ENCODE peak calls at places on chromosome 3, in nine cellular contexts. B is activated T-helper 2 cell treated with anti-CD3 and anti-CD28 coated beads, Interferon-gamma antibody, Interleukin-2, Interleukin-4, amounts not matched to agents 10 μg/mL and 5 μg/mL and 100 μg/mL, durations not matched to agents 14 hours and 24 hours and 36 hours; Q is ovary; O is H1; U is GM12865; H is lower leg skin; C is NCI-H1092; N is NCI-H510A; K is tibial nerve. W is an unnamed sample.
A peak's percentile ranks its signal among the peaks of the same experiment; 100 is the strongest.

GRCh38 chr3:194196876-194197275 is 60.9 kb downstream of the HES1 start:
- DNase-seq in B (no peak), Q (no peak), O (no peak), U (no peak), H (no peak), C (no peak), N (no peak), K (no peak), W (no peak)

GRCh38 chr3:48538451-48538850 is 18.2 kb downstream of the PFKFB4 start:
- DNase-seq in B (no peak), Q (no peak), O (no peak), U (no peak), H (no peak), C (no peak), N (no peak), K (no peak), W (no peak)

GRCh38 chr3:53040361-53040820 is 5.5 kb downstream of the SFMBT1 start:
- DNase-seq in B (no peak), Q (no peak), O (no peak), U (no peak), H (no peak), C (no peak), N (no peak), K (no peak), W (no peak)

GRCh38 chr3:16177962-16178627 is 3.6 kb downstream of the GALNT15 start:
- DNase-seq in B (peak; percentile 45), Q (peak; percentile 88), O (peak; percentile 75), U (peak; percentile 69), H (peak; percentile 95), C (no peak), N (no peak), K (peak; percentile 75), W (peak; percentile 72)

GRCh38 chr3:195543642-195544536 is 764 bp upstream of the PPP1R2 start:
- DNase-seq in B (no peak), Q (peak; percentile 27), O (no peak), U (no peak), H (no peak), C (peak; percentile 60), N (no peak), K (no peak), W (peak; percentile 23)

GRCh38 chr3:49255686-49256085 is 21.3 kb downstream of the C3orf62 start:
- DNase-seq in B (no peak), Q (no peak), O (no peak), U (no peak), H (peak; percentile 68), C (no peak), N (no peak), K (no peak), W (no peak)

GRCh38 chr3:67009716-67010115 is 11.6 kb downstream of the KBTBD8 start:
- DNase-seq in B (no peak), Q (no peak), O (no peak), U (no peak), H (no peak), C (no peak), N (no peak), K (no peak), W (no peak)

GRCh38 chr3:84987709-84988504 is 29.1 kb downstream of the CADM2 start:
- DNase-seq in B (no peak), Q (no peak), O (no peak), U (no peak), H (no peak), C (no peak), N (no peak), K (no peak), W (no peak)

GRCh38 chr3:120147072-120147871 is 53.0 kb upstream of the GSK3B start:
- DNase-seq in B (no peak), Q (no peak), O (no peak), U (peak; percentile 60), H (no peak), C (peak; percentile 11), N (peak; percentile 47), K (no peak), W (no peak)

GRCh38 chr3:82376883-82377282 is 615.4 kb upstream of the GBE1 start:
- DNase-seq in B (no peak), Q (no peak), O (no peak), U (peak; percentile 13), H (no peak), C (no peak), N (no peak), K (no peak), W (no peak)

GRCh38 chr3:107710851-107711250 is 188.1 kb downstream of the BBX start:
- DNase-seq in B (no peak), Q (peak; percentile 34), O (no peak), U (no peak), H (no peak), C (no peak), N (no peak), K (no peak), W (peak; percentile 34)

GRCh38 chr3:29333520-29333919 is 52.6 kb downstream of the RBMS3 start:
- DNase-seq in B (no peak), Q (no peak), O (no peak), U (no peak), H (no peak), C (no peak), N (no peak), K (no peak), W (no peak)

GRCh38 chr3:27681249-27681748 is 40.8 kb downstream of the EOMES start:
- DNase-seq in B (no peak), Q (no peak), O (no peak), U (peak; percentile 70), H (no peak), C (no peak), N (peak; percentile 23), K (no peak), W (peak; percentile 38)

GRCh38 chr3:137259709-137260108 is 301.9 kb downstream of the IL20RB start:
- DNase-seq in B (no peak), Q (no peak), O (peak; percentile 13), U (no peak), H (no peak), C (no peak), N (no peak), K (no peak), W (no peak)

GRCh38 chr3:124664804-124665203 is 65.4 kb upstream of the UMPS start:
- DNase-seq in B (no peak), Q (no peak), O (no peak), U (no peak), H (no peak), C (no peak), N (no peak), K (no peak), W (no peak)

GRCh38 chr3:28110884-28111283 is 130.5 kb upstream of the CMC1 start:
- DNase-seq in B (no peak), Q (no peak), O (no peak), U (no peak), H (no peak), C (no peak), N (no peak), K (no peak), W (no peak)

GRCh38 chr3:172606021-172606420 is 82.8 kb upstream of the TNFSF10 start:
- DNase-seq in B (no peak), Q (no peak), O (no peak), U (no peak), H (no peak), C (no peak), N (no peak), K (no peak), W (no peak)

GRCh38 chr3:169777822-169778221 is 4.6 kb downstream of the MYNN start:
- DNase-seq in B (no peak), Q (no peak), O (no peak), U (no peak), H (no peak), C (no peak), N (no peak), K (no peak), W (no peak)

GRCh38 chr3:46628980-46629379 is 16.7 kb downstream of the FAM240A start:
- DNase-seq in B (no peak), Q (peak; percentile 25), O (no peak), U (no peak), H (no peak), C (no peak), N (no peak), K (no peak), W (no peak)

GRCh38 chr3:130626021-130626420 is 109.0 kb downstream of the COL6A6 start:
- DNase-seq in B (no peak), Q (no peak), O (no peak), U (no peak), H (no peak), C (no peak), N (no peak), K (no peak), W (no peak)

GRCh38 chr3:123783050-123783724 is 100.9 kb downstream of the MYLK start:
- DNase-seq in B (no peak), Q (no peak), O (no peak), U (no peak), H (no peak), C (no peak), N (no peak), K (no peak), W (no peak)

GRCh38 chr3:10248984-10249748 is 907 bp downstream of the TATDN2 start:
- DNase-seq in B (peak; percentile 37), Q (peak; percentile 24), O (no peak), U (peak; percentile 61), H (peak; percentile 86), C (no peak), N (no peak), K (no peak), W (no peak)

GRCh38 chr3:46705022-46705530 is 3.9 kb downstream of the TMIE start:
- DNase-seq in B (peak; percentile 56), Q (peak; percentile 82), O (no peak), U (peak; percentile 74), H (peak; percentile 96), C (peak; percentile 23), N (peak; percentile 32), K (peak; percentile 61), W (peak; percentile 71)

GRCh38 chr3:147507638-147508286 is 98.6 kb downstream of the ZIC1 start:
- DNase-seq in B (no peak), Q (peak; percentile 17), O (no peak), U (no peak), H (no peak), C (no peak), N (no peak), K (no peak), W (no peak)

GRCh38 chr3:126125341-126125740 is 41.4 kb upstream of the SLC41A3 start:
- DNase-seq in B (no peak), Q (peak; percentile 7), O (no peak), U (no peak), H (no peak), C (no peak), N (no peak), K (no peak), W (peak; percentile 1)

GRCh38 chr3:14203521-14204079 is 25.0 kb downstream of the LSM3 start:
- DNase-seq in B (peak; percentile 18), Q (peak; percentile 84), O (no peak), U (peak; percentile 75), H (peak; percentile 90), C (peak; percentile 45), N (no peak), K (peak; percentile 28), W (no peak)

GRCh38 chr3:22582291-22582690 is 620.8 kb upstream of the UBE2E2 start:
- DNase-seq in B (no peak), Q (no peak), O (no peak), U (no peak), H (no peak), C (no peak), N (no peak), K (no peak), W (no peak)